ENCODE peak calls at places on chromosomes 3 and 15, in four cellular contexts. H is hippocampal formation; W is fibroblast of lung; N is activated CD4-positive, alpha-beta memory T cell treated with anti-CD3 and anti-CD28 coated beads for 36 hours. V is an unnamed sample.
A peak's percentile ranks its signal among the peaks of the same experiment; 100 is the strongest.

GRCh38 chr3:129793356-129793755 is 100.2 kb downstream of the TMCC1 start:
- DNase-seq in H (no peak), W (peak; percentile 22), N (no peak), V (no peak)

GRCh38 chr3:69330891-69331400 is 54.9 kb downstream of the FRMD4B start:
- DNase-seq in H (no peak), W (no peak), N (no peak), V (no peak)

GRCh38 chr15:67240235-67241131 is 14.0 kb downstream of the AAGAB start:
- DNase-seq in H (peak; percentile 5), W (no peak), N (peak; percentile 40), V (no peak)

GRCh38 chr15:63835211-63835568 is 1.4 kb upstream of the HERC1 start:
- DNase-seq in H (no peak), W (no peak), N (no peak), V (no peak)

GRCh38 chr3:15206662-15207576 is 873 bp downstream of the CAPN7 start:
- DNase-seq in H (no peak), W (peak; percentile 51), N (peak; percentile 37), V (no peak)

GRCh38 chr3:188439080-188439479 is 285.1 kb downstream of the LPP start:
- DNase-seq in H (no peak), W (peak; percentile 21), N (peak; percentile 27), V (no peak)

GRCh38 chr3:105885261-105885660 is 16.4 kb upstream of the CBLB start:
- DNase-seq in H (no peak), W (no peak), N (no peak), V (no peak)

GRCh38 chr3:168080499-168081170 is 15.1 kb downstream of the GOLIM4 start:
- DNase-seq in H (no peak), W (no peak), N (no peak), V (no peak)

GRCh38 chr3:117477214-117477755 is 767.7 kb downstream of the TUSC7 start:
- DNase-seq in H (no peak), W (no peak), N (no peak), V (no peak)

GRCh38 chr3:51137715-51138114 is 247.4 kb upstream of the MANF start:
- DNase-seq in H (no peak), W (no peak), N (no peak), V (no peak)

GRCh38 chr3:35639251-35640185 is at the start of gene ARPP21:
- DNase-seq in H (no peak), W (no peak), N (no peak), V (peak; percentile 18)

GRCh38 chr15:84752700-84753099 is 4.3 kb downstream of the ZNF592 start:
- DNase-seq in H (no peak), W (peak; percentile 55), N (no peak), V (no peak)

GRCh38 chr15:89243046-89243690 is 611 bp upstream of the FANCI start:
- DNase-seq in H (no peak), W (no peak), N (no peak), V (no peak)

V was measured in activated B cell treated with CpG ODN at 0.5 μM for 24 hours.